ENCODE peak calls at places on chromosomes 5 and 9, in four cellular contexts. L is GM12878, A is A549, S is SK-N-SH. N is an unnamed sample.

GRCh38 chr5:12825163-12825562 is 920.9 kb upstream of the CTNND2 start:
- DNase-seq in A (no peak), L (no peak), S (no peak), N (no peak)

GRCh38 chr5:541888-542692 is 17.8 kb upstream of the SLC9A3 start:
- DNase-seq in L (no peak), A (no peak), S (no peak), N (no peak)

GRCh38 chr5:125181955-125182354 is 435.5 kb upstream of the ZNF608 start:
- DNase-seq in A (no peak), L (no peak), S (no peak), N (no peak)

GRCh38 chr9:114493521-114494184 is 11.6 kb downstream of the WHRN start:
- DNase-seq in S (no peak), A (no peak), L (no peak), N (no peak)

GRCh38 chr9:85522459-85523092 is 219.2 kb downstream of the AGTPBP1 start:
- DNase-seq in L (no peak), A (peak; percentile 25), S (peak; percentile 68), N (no peak)

GRCh38 chr9:18756712-18757125 is 276.3 kb downstream of the SAXO1 start:
- DNase-seq in S (no peak), A (no peak), L (peak; percentile 7), N (peak; percentile 8)

GRCh38 chr9:129412814-129413536 is 207.9 kb downstream of the C9orf50 start:
- DNase-seq in L (no peak), S (peak; percentile 78), A (peak; percentile 38), N (no peak)

GRCh38 chr9:115966660-115967059 is 186.9 kb upstream of the PAPPA start:
- DNase-seq in S (no peak), A (no peak), L (no peak), N (peak; percentile 29)

GRCh38 chr5:1038417-1039209 is 30.0 kb downstream of the NKD2 start:
- DNase-seq in L (no peak), S (peak; percentile 10), A (no peak), N (no peak)

GRCh38 chr5:97149689-97150088 is 7.3 kb upstream of the LIX1 start:
- DNase-seq in L (no peak), S (no peak), A (no peak), N (no peak)

GRCh38 chr9:36137392-36138004 is 965 bp downstream of the GLIPR2 start:
- DNase-seq in A (no peak), S (peak; percentile 55), L (no peak), N (no peak)

GRCh38 chr9:94922691-94923107 is 196.2 kb downstream of the AOPEP start:
- DNase-seq in L (no peak), S (no peak), A (no peak), N (peak; percentile 52)

GRCh38 chr9:73349476-73349875 is 197.8 kb downstream of the ANXA1 start:
- DNase-seq in L (no peak), A (no peak), S (no peak), N (no peak)

GRCh38 chr5:84372066-84372700 is 12.5 kb downstream of the EDIL3 start:
- DNase-seq in L (no peak), A (no peak), S (no peak), N (no peak)

GRCh38 chr5:180790020-180790419 is 12.6 kb downstream of the MGAT1 start:
- DNase-seq in A (no peak), S (no peak), L (no peak), N (peak; percentile 48)

GRCh38 chr5:79109527-79110492 is 1.8 kb upstream of the BHMT start:
- DNase-seq in S (no peak), L (no peak), A (no peak), N (peak; percentile 28)

GRCh38 chr5:150022163-150022540 is 21.6 kb downstream of the HMGXB3 start:
- DNase-seq in L (no peak), S (no peak), A (no peak), N (no peak)

GRCh38 chr9:18359335-18359734 is 114.6 kb upstream of the ADAMTSL1 start:
- DNase-seq in S (no peak), A (no peak), L (no peak), N (no peak)

GRCh38 chr9:445033-445432 is 230.4 kb downstream of the DOCK8 start:
- DNase-seq in S (no peak), L (no peak), A (no peak), N (no peak)

GRCh38 chr5:108730617-108731340 is 16.9 kb upstream of the FER start:
- DNase-seq in L (no peak), A (no peak), S (no peak), N (no peak)

GRCh38 chr9:124270504-124271335 is 13.0 kb downstream of the NEK6 start:
- DNase-seq in L (no peak), S (no peak), A (no peak), N (no peak)

GRCh38 chr9:17843236-17843635 is 264.4 kb downstream of the SH3GL2 start:
- DNase-seq in A (no peak), L (no peak), S (no peak), N (no peak)

GRCh38 chr9:135085830-135086546 is 1.5 kb upstream of the OLFM1 start:
- DNase-seq in A (peak; percentile 81), S (peak; percentile 92), L (no peak), N (peak; percentile 96)

GRCh38 chr5:74576941-74577456 is 63.5 kb downstream of the ENC1 start:
- DNase-seq in S (no peak), L (peak; percentile 70), A (no peak), N (no peak)

GRCh38 chr9:90044263-90044662 is 439.5 kb downstream of the GADD45G start:
- DNase-seq in L (no peak), A (peak; percentile 14), S (no peak), N (no peak)

GRCh38 chr5:53069626-53070025 is 39.9 kb downstream of the MOCS2 start:
- DNase-seq in S (no peak), L (no peak), A (no peak), N (no peak)

GRCh38 chr9:134834217-134834956 is 46.2 kb upstream of the FCN2 start:
- DNase-seq in L (no peak), A (no peak), S (no peak), N (no peak)

GRCh38 chr5:188488-189481 is 2.5 kb upstream of the LRRC14B start:
- DNase-seq in A (peak; percentile 89), S (peak; percentile 98), L (peak; percentile 28), N (peak; percentile 77)

GRCh38 chr9:127078336-127078735 is 44.1 kb downstream of the ANGPTL2 start:
- DNase-seq in S (no peak), L (no peak), A (no peak), N (no peak)

GRCh38 chr9:77375956-77376532 is 198.7 kb downstream of the VPS13A start:
- DNase-seq in S (no peak), L (no peak), A (no peak), N (no peak)

GRCh38 chr5:76737846-76738245 is 21.9 kb downstream of the F2R start:
- DNase-seq in L (no peak), S (no peak), A (no peak), N (no peak)

DNA sequence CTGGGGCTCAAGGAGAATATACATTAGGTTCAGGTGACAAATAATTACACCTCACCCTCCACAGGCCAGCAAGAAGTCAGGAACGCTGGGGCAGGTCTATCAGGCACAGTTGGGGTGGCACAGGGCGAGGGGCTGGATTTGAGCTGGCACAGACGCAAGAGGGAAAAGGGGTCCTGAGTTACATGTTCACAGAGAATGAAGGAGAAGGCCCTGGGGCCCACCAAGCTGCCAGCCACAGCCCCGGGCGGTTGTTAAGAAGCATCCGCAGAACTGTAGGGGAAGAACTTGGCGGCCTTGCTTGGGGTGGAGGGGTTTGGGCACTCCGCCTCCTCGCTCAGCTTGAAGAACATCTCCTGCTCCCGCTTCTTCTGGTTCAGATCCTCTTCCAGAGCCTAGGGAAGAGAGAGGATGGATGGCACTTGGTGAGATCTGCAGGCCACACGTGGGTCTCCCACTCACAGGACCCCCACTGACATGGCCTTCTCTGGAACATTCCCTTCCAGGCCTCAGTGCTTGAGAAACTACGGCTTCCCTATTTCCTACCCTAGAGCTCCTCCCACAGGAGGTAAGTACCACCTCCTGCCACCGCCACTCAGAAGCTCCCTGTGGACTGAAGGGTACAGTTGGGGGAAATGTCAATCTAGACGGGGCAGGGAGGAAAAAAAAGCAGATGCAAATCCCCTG is 38.3 kb upstream of the FBXW11 start:
- DNase-seq in S (no peak), A (no peak), L (no peak), N (no peak)
- TF ChIP-seq PBX3 in S (no peak), A (no peak), L (no peak), N (no peak)

GRCh38 chr5:64526709-64527439 is 21.1 kb downstream of the RGS7BP start:
- DNase-seq in L (no peak), S (no peak), A (no peak), N (no peak)
- TF ChIP-seq REST in L (no peak), S (no peak), A (no peak), N (no peak)

GRCh38 chr5:169423580-169424278 is 122.8 kb upstream of the SLIT3 start:
- DNase-seq in S (no peak), L (no peak), A (no peak), N (no peak)

GRCh38 chr5:169426674-169427250 is 125.8 kb upstream of the SLIT3 start:
- DNase-seq in S (no peak), L (no peak), A (no peak), N (no peak)

GRCh38 chr5:169424279-169424955 is 123.5 kb upstream of the SLIT3 start:
- DNase-seq in L (no peak), A (no peak), S (no peak), N (no peak)

GRCh38 chr5:169422087-169422486 is 121.1 kb upstream of the SLIT3 start:
- DNase-seq in S (no peak), L (no peak), A (no peak), N (no peak)

GRCh38 chr5:169424956-169425318 is 124.0 kb upstream of the SLIT3 start:
- DNase-seq in S (no peak), L (no peak), A (no peak), N (no peak)
- TF ChIP-seq PBX3 in S (no peak), L (no peak), A (no peak), N (no peak)

DNA sequence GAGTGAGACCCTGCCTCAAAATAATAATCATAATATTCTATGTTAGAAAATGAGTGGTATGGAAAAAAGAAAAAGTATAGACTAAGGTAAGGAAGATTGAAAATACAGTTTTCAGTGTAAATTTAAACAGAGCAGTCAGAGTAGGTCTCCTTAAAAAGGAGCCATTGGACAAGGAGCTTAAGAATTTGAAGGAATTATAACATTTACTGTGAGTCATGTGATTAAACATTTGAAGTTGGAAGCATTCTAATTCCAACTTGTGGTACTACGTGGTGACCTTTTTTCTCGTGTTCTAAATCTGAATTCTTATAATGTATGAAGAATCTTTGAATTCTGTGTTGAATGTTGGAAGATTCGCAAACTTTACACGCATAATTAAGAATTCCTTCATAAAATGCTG is 39.3 kb upstream of the TMEM171 start:
- DNase-seq in L (no peak), S (no peak), A (no peak), N (no peak)
- TF ChIP-seq REST in L (no peak), S (no peak), A (no peak), N (no peak)

DNA sequence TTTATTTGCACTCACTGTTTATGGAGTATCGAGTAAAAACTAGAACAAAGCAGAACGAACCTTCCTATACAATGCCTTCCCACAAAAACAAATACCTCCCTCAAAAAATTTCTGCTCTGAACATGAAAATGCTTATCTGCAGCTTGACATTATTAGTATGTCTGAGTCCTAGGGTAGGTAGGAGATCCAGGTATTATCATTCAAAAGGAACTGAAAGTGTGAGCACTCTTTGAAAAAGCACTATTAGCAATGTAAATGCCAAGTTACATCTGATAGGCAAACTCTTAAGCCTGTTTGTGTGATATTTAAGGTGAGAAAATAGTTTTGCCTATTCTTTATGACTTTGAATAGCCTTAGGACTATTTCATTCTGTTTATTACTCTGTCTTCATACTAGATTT is 47.6 kb downstream of the ZSWIM6 start:
- DNase-seq in S (no peak), L (no peak), A (no peak), N (no peak)
- TF ChIP-seq PBX3 in S (no peak), L (no peak), A (no peak), N (no peak)

GRCh38 chr5:178083942-178084341 is 29.4 kb upstream of the N4BP3 start:
- DNase-seq in S (no peak), A (no peak), L (no peak), N (no peak)
- TF ChIP-seq REST in S (no peak), A (no peak), L (no peak), N (no peak)

N was measured in HepG2.